ENCODE peak calls at places on chromosomes 5 and 9, in six cellular contexts. Z is astrocyte, K is PC-3, N is mammary epithelial cell, S is H1, I is kidney. U is an unnamed sample.

GRCh38 chr5:148011407-148012124 is 52.2 kb upstream of the SPINK5 start:
- DNase-seq in I (no peak), K (peak), S (no peak), N (peak), Z (peak), U (no peak)

GRCh38 chr5:32233696-32234447 is 59.8 kb upstream of the GOLPH3 start:
- DNase-seq in Z (peak), N (peak), I (no peak), S (no peak), K (peak), U (peak)

GRCh38 chr9:98075332-98075805 is 18.8 kb downstream of the NANS start:
- DNase-seq in I (no peak), Z (peak), S (no peak), K (peak), N (peak), U (peak)

GRCh38 chr9:107127608-107128007 is 155.5 kb upstream of the RAD23B start:
- DNase-seq in S (no peak), N (no peak), I (no peak), K (no peak), Z (no peak), U (no peak)

GRCh38 chr9:98406469-98406868 is 151.0 kb upstream of the TBC1D2 start:
- DNase-seq in S (no peak), I (no peak), K (no peak), N (no peak), Z (no peak), U (no peak)

GRCh38 chr5:52769061-52769460 is 18.7 kb upstream of the ITGA1 start:
- DNase-seq in S (no peak), Z (no peak), N (no peak), K (no peak), I (no peak), U (no peak)

GRCh38 chr9:120330031-120330430 is 249.9 kb downstream of the CDK5RAP2 start:
- DNase-seq in Z (no peak), S (no peak), N (no peak), I (no peak), K (no peak), U (no peak)

GRCh38 chr9:106761493-106761892 is 101.5 kb upstream of the ZNF462 start:
- DNase-seq in K (no peak), Z (no peak), I (no peak), N (no peak), S (no peak), U (no peak)

GRCh38 chr9:20085842-20086241 is 297.0 kb upstream of the SLC24A2 start:
- DNase-seq in K (no peak), I (no peak), Z (no peak), S (no peak), N (no peak), U (no peak)

GRCh38 chr9:13688223-13688989 is 408.9 kb upstream of the MPDZ start:
- DNase-seq in Z (no peak), I (no peak), K (peak), S (no peak), N (peak), U (no peak)

GRCh38 chr5:16776611-16777251 is 159.4 kb downstream of the MYO10 start:
- DNase-seq in I (no peak), S (no peak), Z (no peak), K (no peak), N (no peak), U (no peak)

GRCh38 chr5:135833961-135834638 is 363 bp upstream of the SLC25A48 start:
- DNase-seq in N (no peak), Z (peak), S (no peak), I (no peak), K (peak), U (no peak)

GRCh38 chr5:132026516-132027008 is 15.1 kb upstream of the ACSL6 start:
- DNase-seq in Z (no peak), S (no peak), I (peak), K (no peak), N (no peak), U (no peak)

GRCh38 chr5:76403963-76404693 is 1.0 kb downstream of the IQGAP2 start:
- DNase-seq in K (no peak), N (no peak), Z (no peak), I (peak), S (peak), U (peak)

GRCh38 chr5:168796840-168797548 is 217.8 kb upstream of the PANK3 start:
- DNase-seq in N (no peak), S (no peak), I (no peak), K (no peak), Z (no peak), U (no peak)

GRCh38 chr5:160379485-160379884 is 9.1 kb upstream of the C1QTNF2 start:
- DNase-seq in I (no peak), N (no peak), S (no peak), K (no peak), Z (no peak), U (no peak)

GRCh38 chr9:36980148-36980974 is 53.7 kb downstream of the PAX5 start:
- DNase-seq in N (peak), K (peak), S (peak), I (no peak), Z (no peak), U (no peak)

GRCh38 chr5:116442095-116442534 is 132.5 kb downstream of the SEMA6A start:
- DNase-seq in Z (peak), S (no peak), I (peak), N (peak), K (peak), U (no peak)

GRCh38 chr9:35002623-35003022 is 13.1 kb downstream of the DNAJB5 start:
- DNase-seq in K (no peak), N (no peak), S (no peak), Z (no peak), I (no peak), U (no peak)

GRCh38 chr5:1161108-1161831 is 40.1 kb upstream of the SLC6A19 start:
- DNase-seq in I (no peak), K (peak), S (no peak), Z (no peak), N (peak), U (peak)

GRCh38 chr9:119094086-119094485 is 275.1 kb downstream of the BRINP1 start:
- DNase-seq in Z (peak), N (no peak), S (no peak), I (no peak), K (no peak), U (no peak)

GRCh38 chr5:36613771-36614656 is 7.6 kb downstream of the SLC1A3 start:
- DNase-seq in K (no peak), I (no peak), N (no peak), Z (no peak), S (no peak), U (no peak)

DNA sequence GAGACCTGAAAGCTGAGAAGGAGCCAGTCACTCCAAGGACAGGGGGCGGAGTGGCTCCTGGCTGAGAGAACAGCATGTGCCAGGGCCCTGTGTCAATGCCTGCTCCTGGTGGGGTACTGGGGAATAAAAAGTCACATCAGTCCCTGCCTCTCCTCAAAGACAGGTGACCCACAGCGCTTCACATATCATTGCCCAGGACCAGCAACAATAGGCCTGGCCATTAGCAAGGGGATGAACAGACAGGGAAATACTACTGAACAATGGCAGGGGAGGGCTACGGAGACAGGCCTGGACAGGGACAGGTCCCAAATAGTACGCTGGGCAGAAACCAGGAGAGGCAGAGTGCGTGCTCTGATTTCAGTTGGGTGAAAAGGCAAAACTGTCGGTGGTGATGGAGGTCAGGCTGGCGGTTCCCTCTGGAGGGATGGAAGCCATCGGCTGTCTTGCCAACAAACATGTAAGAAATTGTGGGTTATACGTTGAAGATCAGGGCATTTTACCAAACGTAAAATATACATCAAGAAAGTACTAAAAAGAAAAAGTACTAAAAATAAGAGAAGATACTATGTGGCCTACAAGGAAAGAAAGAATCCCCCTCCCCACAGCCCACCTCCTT is 64.2 kb downstream of the C9orf50 start:
- DNase-seq in S (no peak), K (no peak), Z (no peak), I (peak), N (no peak), U (no peak)
- H3K27ac ChIP-seq in S (peak), K (no peak), Z (peak), I (peak), N (no peak), U (no peak)

GRCh38 chr5:54991446-54991845 is 6.1 kb upstream of the ESM1 start:
- DNase-seq in N (no peak), Z (peak), K (no peak), S (no peak), I (no peak), U (no peak)
- H3K9ac ChIP-seq in N (no peak), Z (no peak), K (peak), S (no peak), I (no peak), U (no peak)

GRCh38 chr9:129460323-129461261 is 160.3 kb downstream of the C9orf50 start:
- DNase-seq in S (peak), I (peak), K (peak), Z (peak), N (peak), U (peak)
- TF ChIP-seq CTCF in S (no peak), I (no peak), K (no peak), Z (no peak), N (no peak), U (no peak)

DNA sequence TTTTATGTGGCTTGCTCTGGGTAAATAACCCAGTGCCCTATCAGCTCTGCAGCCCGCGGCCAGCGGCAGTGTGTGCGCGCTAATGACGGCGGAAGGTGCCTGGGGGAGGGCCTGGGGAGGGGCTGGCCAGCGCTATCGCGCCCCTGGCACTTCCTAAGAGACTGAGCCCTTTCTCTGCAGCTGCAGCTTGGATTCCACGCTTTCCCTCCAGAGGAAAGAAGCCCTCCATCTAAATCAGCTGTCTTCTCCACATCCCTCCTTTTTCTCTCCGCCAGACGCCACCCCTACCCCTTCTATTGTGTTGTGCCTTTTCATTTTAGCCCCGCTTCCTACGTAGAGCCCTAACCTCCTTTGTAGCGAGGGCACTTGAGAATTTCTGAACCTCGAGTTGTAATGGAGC is 871 bp upstream of the RAB3C start:
- DNase-seq in N (no peak), K (no peak), S (no peak), I (no peak), Z (no peak), U (no peak)
- H3K27ac ChIP-seq in N (no peak), K (no peak), S (no peak), I (no peak), Z (no peak), U (no peak)

GRCh38 chr5:101424530-101425175 is 521.6 kb upstream of the ST8SIA4 start:
- DNase-seq in Z (peak), K (peak), I (no peak), N (peak), S (no peak), U (no peak)
- H3K9ac ChIP-seq in Z (peak), K (no peak), I (no peak), N (no peak), S (no peak), U (no peak)

DNA sequence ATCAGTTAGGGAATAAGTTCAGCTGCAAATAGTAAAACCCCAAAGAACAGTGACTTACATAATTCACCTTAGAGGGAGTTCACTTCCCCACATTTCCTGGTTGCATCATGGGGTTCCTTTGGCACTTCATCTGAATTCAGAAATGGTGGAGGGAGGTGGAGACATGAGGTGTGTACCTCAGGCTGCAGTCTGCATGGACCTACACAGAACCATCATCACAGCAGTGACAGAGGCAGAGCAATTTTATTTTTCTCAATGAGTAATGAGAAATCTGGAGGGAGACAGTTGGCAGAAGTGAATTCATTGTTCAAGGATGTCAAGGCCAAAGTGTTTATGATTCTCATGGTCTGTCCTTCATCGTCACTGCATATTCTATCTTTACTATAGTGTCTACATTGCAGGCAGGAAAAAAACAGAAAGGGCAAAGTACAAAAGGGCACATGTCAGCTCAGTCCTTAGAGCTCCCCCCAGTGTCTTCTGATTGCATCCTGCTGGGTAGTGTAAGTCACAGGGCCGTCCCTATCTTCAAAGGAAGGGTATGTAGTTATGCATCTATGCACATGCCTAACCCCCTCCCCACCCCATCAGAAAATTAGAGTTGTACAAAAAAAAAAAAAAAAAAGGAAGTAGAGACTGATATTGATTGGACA is 132.8 kb upstream of the APC start:
- DNase-seq in N (no peak), K (peak), I (no peak), S (no peak), Z (no peak), U (peak)
- TF ChIP-seq CTCF in N (no peak), K (peak), I (peak), S (peak), Z (no peak), U (no peak)

GRCh38 chr5:14215901-14216300 is 72.8 kb downstream of the TRIO start:
- DNase-seq in I (no peak), K (no peak), N (no peak), Z (no peak), S (no peak), U (no peak)

GRCh38 chr5:14211818-14212799 is 69.0 kb downstream of the TRIO start:
- DNase-seq in K (no peak), N (no peak), I (no peak), S (no peak), Z (no peak), U (peak)

GRCh38 chr5:14212838-14213237 is 69.7 kb downstream of the TRIO start:
- DNase-seq in S (no peak), N (no peak), Z (no peak), I (no peak), K (no peak), U (peak)

GRCh38 chr5:14213253-14213652 is 70.1 kb downstream of the TRIO start:
- DNase-seq in I (no peak), S (no peak), Z (no peak), N (no peak), K (no peak), U (no peak)

GRCh38 chr5:14213813-14214585 is 70.9 kb downstream of the TRIO start:
- DNase-seq in S (no peak), Z (no peak), N (no peak), K (no peak), I (no peak), U (no peak)
- H3K27ac ChIP-seq in S (no peak), Z (no peak), N (no peak), K (no peak), I (no peak), U (peak)

DNA sequence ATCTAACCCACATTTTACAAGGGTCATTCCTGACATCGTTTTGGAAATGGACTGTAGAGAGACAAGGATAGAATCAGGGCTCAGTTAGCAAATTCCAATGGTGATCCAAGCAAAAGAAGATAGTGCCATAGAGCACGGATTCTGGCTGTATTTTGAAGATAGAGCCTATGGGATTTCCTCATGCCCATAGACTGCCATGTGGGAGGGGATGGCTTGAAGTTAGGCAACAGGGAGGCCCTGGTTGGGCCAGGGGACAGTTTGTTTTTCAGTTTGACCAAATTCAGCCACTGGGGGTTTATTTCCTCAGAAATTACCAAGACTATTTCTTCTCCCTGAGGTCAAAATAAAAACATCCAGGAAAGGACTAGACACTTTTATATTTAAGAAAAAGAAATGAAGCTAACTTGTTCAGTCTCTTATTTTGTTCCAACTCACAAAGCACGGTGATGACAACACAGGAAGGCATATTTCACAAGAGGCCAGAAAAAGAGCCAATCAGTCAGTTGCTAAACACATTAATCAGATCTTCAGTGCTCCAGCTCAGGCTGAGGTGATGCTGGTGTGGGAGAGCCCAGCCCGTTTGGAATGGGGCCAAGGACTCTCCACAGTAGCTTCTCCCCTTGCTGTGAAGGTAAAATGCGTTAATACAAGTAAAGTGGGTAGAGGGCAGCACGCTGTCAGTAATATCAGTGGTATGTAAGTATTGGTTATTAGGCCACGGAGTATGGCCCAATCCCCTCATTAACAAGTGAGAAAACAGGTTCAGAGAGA is 4.4 kb upstream of the DCTN4 start:
- DNase-seq in K (peak), Z (peak), S (no peak), I (peak), N (peak), U (no peak)
- H3K9ac ChIP-seq in K (no peak), Z (no peak), S (no peak), I (no peak), N (no peak), U (peak)

GRCh38 chr5:98108497-98108896 is 665.0 kb upstream of the RGMB start:
- DNase-seq in I (no peak), N (peak), S (no peak), Z (peak), K (peak), U (no peak)

GRCh38 chr5:98109561-98110006 is 663.9 kb upstream of the RGMB start:
- DNase-seq in N (peak), I (no peak), S (no peak), Z (peak), K (peak), U (no peak)

GRCh38 chr5:98110791-98111190 is 662.7 kb upstream of the RGMB start:
- DNase-seq in I (no peak), Z (no peak), N (no peak), S (no peak), K (no peak), U (no peak)

GRCh38 chr5:98110270-98110669 is 663.2 kb upstream of the RGMB start:
- DNase-seq in S (no peak), N (peak), K (peak), I (no peak), Z (peak), U (no peak)

GRCh38 chr5:98111686-98112085 is 661.8 kb upstream of the RGMB start:
- DNase-seq in Z (no peak), N (no peak), I (no peak), K (peak), S (no peak), U (no peak)
- TF ChIP-seq CTCF in Z (peak), N (peak), I (no peak), K (peak), S (no peak), U (no peak)